ENCODE peak calls at places on chromosomes 12 and 14, in six cellular contexts. W is cerebellum; V is CD8-positive, alpha-beta T cell; C is pons; U is body of pancreas; A is psoas muscle. G is an unnamed sample.

GRCh38 chr12:50620050-50620974 is 115.5 kb downstream of the DIP2B start:
- DNase-seq in C (peak; percentile 65), V (no peak), U (peak; percentile 15), W (no peak), A (no peak), G (no peak)

GRCh38 chr14:24394275-24394674 is 4.5 kb upstream of the NYNRIN start:
- DNase-seq in W (no peak), U (no peak), A (no peak), V (no peak), C (no peak), G (no peak)

GRCh38 chr12:93080452-93080851 is 151.4 kb upstream of the EEA1 start:
- DNase-seq in C (no peak), U (no peak), V (no peak), A (no peak), W (no peak), G (no peak)

GRCh38 chr12:130683080-130683479 is 33.0 kb downstream of the RIMBP2 start:
- DNase-seq in U (no peak), A (no peak), V (no peak), W (no peak), C (no peak), G (no peak)

GRCh38 chr12:45343269-45344051 is 127.6 kb downstream of the ANO6 start:
- DNase-seq in W (no peak), A (no peak), U (no peak), V (no peak), C (no peak), G (no peak)

GRCh38 chr12:88579572-88579940 is 715 bp downstream of the KITLG start:
- DNase-seq in U (peak; percentile 53), C (no peak), W (no peak), A (peak; percentile 62), V (no peak), G (no peak)

GRCh38 chr14:51283402-51283825 is 43.4 kb downstream of the TMX1 start:
- DNase-seq in V (no peak), U (peak; percentile 17), C (peak; percentile 83), W (peak; percentile 85), A (no peak), G (peak; percentile 88)

GRCh38 chr12:128853321-128854197 is at the start of gene GLT1D1:
- DNase-seq in A (no peak), U (no peak), W (peak; percentile 40), C (no peak), V (no peak), G (peak; percentile 14)

GRCh38 chr14:63727736-63728728 is at the start of gene SGPP1:
- DNase-seq in V (peak; percentile 90), U (peak; percentile 95), C (peak; percentile 69), W (peak; percentile 82), A (peak; percentile 89), G (peak; percentile 54)

GRCh38 chr12:29552324-29552927 is 54.9 kb upstream of the OVCH1 start:
- DNase-seq in A (peak; percentile 79), U (peak; percentile 52), V (peak; percentile 63), C (peak; percentile 50), W (no peak), G (peak; percentile 33)

GRCh38 chr12:5428332-5429221 is 3.3 kb upstream of the NTF3 start:
- DNase-seq in A (no peak), V (no peak), U (no peak), W (no peak), C (peak; percentile 9), G (peak; percentile 65)

GRCh38 chr12:132560421-132560830 is 50.0 kb downstream of the LRCOL1 start:
- DNase-seq in U (peak; percentile 22), A (no peak), W (no peak), C (no peak), V (no peak), G (no peak)

GRCh38 chr12:93191956-93192355 is 185.8 kb upstream of the NUDT4 start:
- DNase-seq in C (no peak), U (no peak), W (no peak), A (peak; percentile 74), V (no peak), G (no peak)

GRCh38 chr14:92633274-92633616 is 115.2 kb downstream of the LGMN start:
- DNase-seq in V (no peak), A (no peak), C (no peak), U (no peak), W (no peak), G (no peak)

GRCh38 chr12:49131973-49132461 is 822 bp upstream of the TUBA1B start:
- DNase-seq in C (peak; percentile 67), U (no peak), A (no peak), V (no peak), W (peak; percentile 53), G (peak; percentile 67)

GRCh38 chr14:58876613-58877012 is 238.9 kb downstream of the DACT1 start:
- DNase-seq in W (no peak), V (no peak), U (no peak), C (no peak), A (no peak), G (no peak)

GRCh38 chr12:3607039-3607719 is 116.2 kb downstream of the PRMT8 start:
- DNase-seq in A (no peak), V (no peak), C (no peak), U (no peak), W (no peak), G (no peak)

G was measured in cerebellar cortex.